ENCODE peak calls at places on chromosome 17, in seven cellular contexts. Y is transverse colon, S is tibial nerve, B is lower lobe of right lung, W is body of pancreas, K is IMR-90, N is ovary. J is an unnamed sample.

GRCh38 chr17:55056530-55056929 is 88.0 kb downstream of the STXBP4 start:
- DNase-seq in B (no peak), N (no peak), W (peak; percentile 37), K (no peak), S (no peak), Y (no peak), J (no peak)

GRCh38 chr17:66835476-66835875 is 559 bp downstream of the CACNG5 start:
- DNase-seq in B (no peak), S (no peak), K (no peak), N (no peak), Y (no peak), W (no peak), J (no peak)

GRCh38 chr17:72930031-72930430 is 162.5 kb downstream of the SLC39A11 start:
- DNase-seq in Y (no peak), W (no peak), B (no peak), S (no peak), N (no peak), K (no peak), J (no peak)

GRCh38 chr17:29068828-29069227 is 25.9 kb downstream of the PIPOX start:
- DNase-seq in S (no peak), N (no peak), K (no peak), B (no peak), Y (no peak), W (no peak), J (no peak)

GRCh38 chr17:2688351-2689342 is 22.9 kb downstream of the CLUH start:
- DNase-seq in K (no peak), W (peak; percentile 25), Y (no peak), N (peak; percentile 29), B (peak; percentile 79), S (no peak), J (peak; percentile 56)

GRCh38 chr17:28944862-28945741 is 6.2 kb downstream of the PHF12 start:
- DNase-seq in W (no peak), K (peak; percentile 54), B (no peak), N (no peak), S (no peak), Y (no peak), J (no peak)

GRCh38 chr17:82263641-82264040 is 9.9 kb downstream of the CSNK1D start:
- DNase-seq in B (no peak), Y (no peak), S (no peak), W (no peak), N (no peak), K (no peak), J (peak; percentile 74)

GRCh38 chr17:75405365-75406221 is at the start of gene GRB2:
- DNase-seq in S (peak; percentile 95), Y (peak; percentile 100), W (peak; percentile 99), B (peak; percentile 99), N (peak; percentile 99), K (peak; percentile 92), J (peak; percentile 100)

GRCh38 chr17:17823433-17824118 is 13.2 kb downstream of the SREBF1 start:
- DNase-seq in W (peak; percentile 90), Y (peak; percentile 89), K (peak; percentile 61), N (peak; percentile 84), S (peak; percentile 77), B (peak; percentile 89), J (peak; percentile 95)

GRCh38 chr17:77117415-77117814 is 23.4 kb upstream of the SEC14L1 start:
- DNase-seq in W (no peak), S (no peak), K (no peak), N (no peak), Y (no peak), B (no peak), J (no peak)

GRCh38 chr17:73480740-73481139 is 163.5 kb downstream of the SDK2 start:
- DNase-seq in Y (no peak), S (no peak), B (no peak), W (no peak), N (no peak), K (no peak), J (no peak)

GRCh38 chr17:39887078-39887477 is 19.1 kb downstream of the ZPBP2 start:
- DNase-seq in K (no peak), S (no peak), N (no peak), B (no peak), W (no peak), Y (no peak), J (no peak)
- H3K27me3 ChIP-seq in K (peaks cover 22% of the 10 kb centered on the region), S (no peaks in the 10 kb centered on the region), N (no peaks in the 10 kb centered on the region), B (peaks cover 4% of the 10 kb centered on the region), W (no peaks in the 10 kb centered on the region), Y (peaks cover 37% of the 10 kb centered on the region), J (no peaks in the 10 kb centered on the region)

DNA sequence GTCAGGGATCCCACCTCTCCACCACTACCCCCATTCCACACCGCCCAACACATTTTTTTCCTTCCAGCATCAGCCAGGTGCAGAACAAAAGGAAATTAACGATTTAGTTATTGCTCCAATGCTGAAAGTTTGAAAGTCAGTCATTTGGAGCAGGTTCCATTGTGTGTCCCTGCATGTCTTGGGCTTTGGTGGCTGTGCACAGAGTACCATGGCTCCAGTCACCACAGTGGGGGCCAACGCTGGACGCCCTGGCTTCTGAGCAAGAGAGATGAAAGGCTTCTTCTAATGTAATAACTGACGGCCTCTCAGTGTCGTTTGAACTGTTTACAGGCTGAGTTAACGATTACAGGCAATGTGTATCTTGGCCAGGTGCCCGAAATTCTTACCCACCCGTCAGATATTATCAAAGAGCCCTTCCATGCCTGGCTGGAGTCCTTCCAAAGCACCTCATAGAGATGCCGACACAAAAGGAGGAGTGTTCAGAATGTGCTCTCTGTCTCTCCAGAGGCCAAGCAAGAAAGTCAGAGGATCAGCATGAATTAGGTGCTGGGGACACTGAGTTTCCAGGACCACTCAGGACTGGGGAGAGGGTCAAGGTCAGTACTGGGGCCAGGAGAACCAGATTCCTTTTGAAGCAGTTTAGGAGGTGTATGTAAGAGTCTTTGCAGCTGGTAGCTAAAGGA is 25.9 kb downstream of the RNF43 start:
- DNase-seq in Y (peak; percentile 93), B (peak; percentile 84), K (no peak), S (no peak), N (no peak), W (peak; percentile 95), J (no peak)
- H3K27ac ChIP-seq in Y (peak overlapping the region; percentile 79), B (peak overlapping the region; percentile 67), K (no peak overlapping the region), S (no peak overlapping the region), N (no peak overlapping the region), W (peak overlapping the region; percentile 59), J (no peak overlapping the region)

DNA sequence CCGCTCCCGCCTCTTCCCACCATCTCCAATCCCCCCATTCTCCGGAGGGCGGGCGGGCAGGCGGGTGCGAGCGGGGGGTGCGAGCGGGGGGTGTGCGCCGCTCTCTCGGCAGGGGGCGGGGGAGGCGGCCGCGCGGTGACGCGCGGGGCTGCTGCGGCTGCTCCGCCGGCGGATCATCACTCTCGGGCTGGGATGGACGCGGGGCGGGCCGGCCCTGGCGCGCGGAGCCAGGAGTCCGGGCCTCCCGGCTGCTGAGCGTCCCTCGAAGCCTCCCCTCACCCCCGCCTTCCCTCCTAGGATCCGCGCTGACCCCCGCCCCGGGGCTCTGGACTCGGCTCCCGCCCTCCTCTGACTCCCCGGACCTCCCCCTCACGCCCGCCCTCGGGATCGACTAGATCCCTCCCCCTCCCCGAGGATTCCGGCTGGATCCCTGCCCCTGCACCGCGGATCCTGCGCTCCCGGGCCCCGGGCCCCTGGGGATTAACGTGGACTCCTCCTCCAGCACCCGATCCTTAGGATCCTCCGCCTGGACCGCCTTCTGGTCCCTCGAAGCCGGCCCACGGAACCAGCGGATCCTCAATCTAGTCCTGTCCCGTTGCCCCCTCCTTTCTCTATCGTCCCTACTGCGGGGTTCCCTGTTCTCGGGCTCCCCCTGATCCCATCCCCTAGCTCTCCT is 978 bp upstream of the TMEM256 start:
- DNase-seq in K (no peak), N (peak; percentile 80), W (peak; percentile 54), B (peak; percentile 72), Y (no peak), S (peak; percentile 49), J (peak; percentile 88)
- TF ChIP-seq CTCF in K (no peak), N (no peak), W (no peak), B (peak; percentile 6), Y (no peak), S (peak; percentile 18), J (no peak)

DNA sequence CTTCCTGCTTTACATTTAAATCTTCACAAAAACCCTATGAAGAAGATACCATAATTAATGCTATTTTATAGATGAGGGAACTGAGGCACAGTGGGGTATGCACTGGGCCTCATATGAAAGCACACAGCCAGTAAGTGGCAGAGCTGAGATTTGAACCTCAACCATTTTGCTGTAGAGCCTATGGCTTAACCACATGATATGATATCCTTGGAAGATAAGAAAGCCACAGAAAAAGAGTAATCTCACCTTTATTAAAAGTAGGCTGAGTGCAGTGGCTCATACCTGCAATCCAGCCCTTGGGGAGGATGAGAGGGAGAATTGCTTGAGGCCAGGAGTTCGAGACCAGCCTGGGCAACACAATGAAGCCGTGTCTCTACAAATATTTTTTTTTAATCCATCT is 15.0 kb upstream of the TOB1 start:
- DNase-seq in W (no peak), N (no peak), K (no peak), B (no peak), S (no peak), Y (no peak), J (no peak)
- H3K27me3 ChIP-seq in W (no peaks in the 10 kb centered on the region), N (no peaks in the 10 kb centered on the region), K (peaks cover 4% of the 10 kb centered on the region), B (no peaks in the 10 kb centered on the region), S (no peaks in the 10 kb centered on the region), Y (no peaks in the 10 kb centered on the region), J (no peaks in the 10 kb centered on the region)

J was measured in left lung.